ENCODE peak calls at places on chromosomes 12 and 14, in eight cellular contexts. H is fibroblast of mammary gland; P is hepatocyte; V is CD8-positive, alpha-beta T cell; T is GM06990; A is mammary epithelial cell; O is adrenal gland; I is CD8-positive, alpha-beta memory T cell. J is an unnamed sample.

GRCh38 chr14:34237098-34237497 is 224.9 kb downstream of the SPTSSA start:
- DNase-seq in H (no peak), P (no peak), V (no peak), T (no peak), A (peak), O (no peak), I (no peak), J (no peak)

GRCh38 chr14:57939084-57939483 is 73.2 kb upstream of the SLC35F4 start:
- DNase-seq in H (no peak), P (no peak), V (no peak), T (no peak), A (no peak), O (no peak), I (no peak), J (no peak)

GRCh38 chr14:33259764-33260163 is 321.1 kb downstream of the NPAS3 start:
- DNase-seq in H (no peak), P (no peak), V (no peak), T (no peak), A (no peak), O (no peak), I (no peak), J (no peak)

GRCh38 chr12:52215587-52216031 is 17.4 kb upstream of the KRT7 start:
- DNase-seq in H (peak), P (peak), V (no peak), T (no peak), A (peak), O (peak), I (no peak), J (no peak)

GRCh38 chr12:109885616-109886015 is 5.3 kb upstream of the GLTP start:
- DNase-seq in H (no peak), P (no peak), V (no peak), T (no peak), A (peak), O (peak), I (no peak), J (no peak)

GRCh38 chr14:21528381-21529348 is 2.5 kb upstream of the SALL2 start:
- DNase-seq in H (no peak), P (peak), V (no peak), T (no peak), A (no peak), O (no peak), I (no peak), J (no peak)

GRCh38 chr12:93419388-93420034 is 22.2 kb downstream of the UBE2N start:
- DNase-seq in H (peak), P (peak), V (no peak), T (peak), A (peak), O (no peak), I (peak), J (no peak)

GRCh38 chr12:9668141-9669018 is 1.1 kb upstream of the CLEC2D start:
- DNase-seq in H (peak), P (no peak), V (no peak), T (peak), A (no peak), O (no peak), I (no peak), J (no peak)

GRCh38 chr12:120750806-120751205 is 25.2 kb downstream of the ACADS start:
- DNase-seq in H (no peak), P (no peak), V (no peak), T (no peak), A (no peak), O (no peak), I (no peak), J (no peak)

GRCh38 chr12:3073438-3074255 is 3.5 kb upstream of the TSPAN9 start:
- DNase-seq in H (peak), P (peak), V (peak), T (peak), A (peak), O (peak), I (peak), J (no peak)

GRCh38 chr12:24617471-24617870 is 331.4 kb downstream of the BCAT1 start:
- DNase-seq in H (peak), P (no peak), V (no peak), T (no peak), A (no peak), O (no peak), I (no peak), J (no peak)

GRCh38 chr12:19045421-19045820 is 84.1 kb upstream of the PLEKHA5 start:
- DNase-seq in H (no peak), P (no peak), V (no peak), T (no peak), A (no peak), O (no peak), I (no peak), J (no peak)

GRCh38 chr12:16272222-16272621 is 5.3 kb downstream of the SLC15A5 start:
- DNase-seq in H (peak), P (no peak), V (no peak), T (no peak), A (peak), O (no peak), I (no peak), J (no peak)

GRCh38 chr12:109900752-109901580 is 892 bp downstream of the TCHP start:
- DNase-seq in H (peak), P (no peak), V (no peak), T (no peak), A (no peak), O (no peak), I (no peak), J (no peak)

GRCh38 chr14:64060199-64060545 is 207.4 kb downstream of the SYNE2 start:
- DNase-seq in H (no peak), P (no peak), V (no peak), T (no peak), A (peak), O (no peak), I (no peak), J (no peak)

GRCh38 chr12:9405861-9406563 is 197.8 kb upstream of the PZP start:
- DNase-seq in H (no peak), P (no peak), V (no peak), T (no peak), A (no peak), O (no peak), I (no peak), J (no peak)

GRCh38 chr14:64758711-64759554 is 54.7 kb downstream of the PLEKHG3 start:
- DNase-seq in H (peak), P (peak), V (no peak), T (no peak), A (peak), O (no peak), I (no peak), J (no peak)

GRCh38 chr14:78455896-78456435 is 285.8 kb downstream of the NRXN3 start:
- DNase-seq in H (no peak), P (no peak), V (no peak), T (peak), A (no peak), O (no peak), I (no peak), J (no peak)

GRCh38 chr14:79011091-79011919 is 841.1 kb downstream of the NRXN3 start:
- DNase-seq in H (peak), P (peak), V (no peak), T (no peak), A (peak), O (no peak), I (no peak), J (no peak)

GRCh38 chr14:35167496-35167895 is 45.1 kb downstream of the PRORP start:
- DNase-seq in H (no peak), P (no peak), V (no peak), T (no peak), A (no peak), O (no peak), I (no peak), J (no peak)

GRCh38 chr12:86663691-86664090 is 407.5 kb upstream of the MGAT4C start:
- DNase-seq in H (no peak), P (no peak), V (no peak), T (no peak), A (no peak), O (no peak), I (no peak), J (no peak)

DNA sequence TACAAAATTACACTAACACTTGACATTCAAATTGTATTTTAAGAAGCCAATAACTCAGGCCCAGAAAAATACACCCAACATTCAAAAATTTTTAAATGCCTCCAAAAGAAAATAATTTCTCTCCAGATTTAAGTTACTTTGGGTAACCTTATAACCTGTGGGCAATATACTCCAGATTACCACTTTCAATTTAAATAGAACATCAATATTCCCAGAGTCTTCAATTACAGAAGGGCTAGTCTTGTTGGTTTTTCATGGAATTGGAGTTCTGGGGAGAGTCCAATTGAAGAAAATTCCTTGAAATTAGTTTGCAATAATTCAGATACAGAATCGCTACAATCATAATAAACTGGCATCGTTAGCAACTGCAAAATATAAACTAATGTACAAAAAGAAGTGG is 2.0 kb downstream of the PPP4R3A start:
- DNase-seq in H (no peak), P (no peak), V (no peak), T (no peak), A (no peak), O (no peak), I (no peak), J (no peak)
- H3K4me3 ChIP-seq in H (peak), P (peak), V (peak), T (peak), A (peak), O (peak), I (peak), J (peak)

DNA sequence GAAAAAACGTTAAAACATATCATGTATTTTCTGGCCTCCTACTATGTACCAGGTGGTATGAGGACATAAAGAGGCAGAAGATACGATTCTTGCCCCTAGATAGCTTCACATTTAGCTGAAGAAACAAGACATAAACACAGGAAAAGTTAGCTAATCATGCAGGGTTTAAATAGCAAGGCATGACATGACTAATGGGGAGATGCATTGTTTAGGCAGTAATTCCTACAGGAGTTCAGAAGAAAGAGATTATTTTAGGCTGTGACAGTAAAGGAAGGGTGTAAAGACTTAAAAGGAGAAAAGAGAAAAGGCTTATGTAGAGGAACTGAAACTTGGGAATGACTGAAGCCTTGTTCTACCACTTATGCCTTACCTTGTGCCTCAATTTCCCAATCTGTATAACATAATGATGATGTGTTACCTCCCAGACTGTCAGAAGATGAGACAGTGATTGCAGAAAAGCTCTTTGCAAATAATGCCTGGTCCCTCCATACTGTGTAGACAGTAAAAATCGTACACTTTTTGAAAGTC is 44.4 kb downstream of the PRKCH start:
- DNase-seq in H (no peak), P (no peak), V (no peak), T (no peak), A (no peak), O (no peak), I (no peak), J (no peak)
- H3K4me3 ChIP-seq in H (no peak), P (no peak), V (no peak), T (no peak), A (no peak), O (no peak), I (no peak), J (no peak)

GRCh38 chr14:23132970-23133369 is 13.9 kb upstream of the CEBPE start:
- DNase-seq in H (no peak), P (no peak), V (no peak), T (no peak), A (no peak), O (no peak), I (no peak), J (no peak)
- H3K4me3 ChIP-seq in H (no peak), P (no peak), V (no peak), T (no peak), A (no peak), O (no peak), I (no peak), J (no peak)

GRCh38 chr14:85535316-85535715 is 5.4 kb downstream of the FLRT2 start:
- DNase-seq in H (no peak), P (no peak), V (no peak), T (no peak), A (no peak), O (no peak), I (no peak), J (no peak)
- H3K4me3 ChIP-seq in H (peak), P (peak), V (no peak), T (no peak), A (peak), O (no peak), I (no peak), J (peak)

GRCh38 chr14:69259176-69259530 is 805 bp upstream of the GALNT16 start:
- DNase-seq in H (no peak), P (no peak), V (no peak), T (no peak), A (no peak), O (no peak), I (no peak), J (no peak)
- H3K4me3 ChIP-seq in H (no peak), P (peak), V (no peak), T (no peak), A (no peak), O (peak), I (no peak), J (peak)

GRCh38 chr12:26646571-26646970 is 186.4 kb downstream of the ITPR2 start:
- DNase-seq in H (no peak), P (no peak), V (no peak), T (no peak), A (no peak), O (no peak), I (no peak), J (no peak)

GRCh38 chr12:26648066-26648465 is 184.9 kb downstream of the ITPR2 start:
- DNase-seq in H (no peak), P (no peak), V (no peak), T (no peak), A (no peak), O (no peak), I (no peak), J (no peak)

GRCh38 chr12:26647091-26647490 is 185.9 kb downstream of the ITPR2 start:
- DNase-seq in H (peak), P (no peak), V (no peak), T (no peak), A (no peak), O (no peak), I (no peak), J (no peak)

GRCh38 chr12:26648999-26649398 is 184.0 kb downstream of the ITPR2 start:
- DNase-seq in H (no peak), P (no peak), V (no peak), T (no peak), A (peak), O (no peak), I (no peak), J (no peak)

GRCh38 chr12:26648584-26648983 is 184.4 kb downstream of the ITPR2 start:
- DNase-seq in H (peak), P (no peak), V (no peak), T (no peak), A (peak), O (no peak), I (no peak), J (no peak)
- H3K4me3 ChIP-seq in H (no peak), P (no peak), V (no peak), T (no peak), A (no peak), O (no peak), I (no peak), J (no peak)

DNA sequence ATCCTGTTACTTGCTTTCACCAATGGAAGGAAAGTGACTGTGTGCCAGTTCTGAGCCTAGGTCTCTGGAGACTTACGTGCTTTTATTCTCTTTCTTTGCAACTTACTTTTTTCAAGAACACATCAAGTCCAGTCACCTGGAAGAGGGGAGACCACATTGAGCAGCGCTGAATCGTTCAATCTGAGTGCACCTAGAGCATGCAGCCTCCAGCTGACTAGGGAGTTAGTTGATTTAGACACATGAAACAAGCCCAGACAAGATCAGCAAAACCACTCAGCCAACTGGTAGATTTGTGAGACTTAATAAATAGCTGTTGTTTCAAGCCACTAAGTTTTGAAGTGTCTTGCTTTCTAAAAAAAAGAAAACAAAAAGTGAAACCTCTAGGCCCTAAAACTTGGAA is 1014.8 kb upstream of the FBXO33 start:
- DNase-seq in H (no peak), P (no peak), V (no peak), T (no peak), A (peak), O (no peak), I (no peak), J (no peak)
- H3K4me3 ChIP-seq in H (no peak), P (no peak), V (no peak), T (no peak), A (no peak), O (no peak), I (no peak), J (no peak)

DNA sequence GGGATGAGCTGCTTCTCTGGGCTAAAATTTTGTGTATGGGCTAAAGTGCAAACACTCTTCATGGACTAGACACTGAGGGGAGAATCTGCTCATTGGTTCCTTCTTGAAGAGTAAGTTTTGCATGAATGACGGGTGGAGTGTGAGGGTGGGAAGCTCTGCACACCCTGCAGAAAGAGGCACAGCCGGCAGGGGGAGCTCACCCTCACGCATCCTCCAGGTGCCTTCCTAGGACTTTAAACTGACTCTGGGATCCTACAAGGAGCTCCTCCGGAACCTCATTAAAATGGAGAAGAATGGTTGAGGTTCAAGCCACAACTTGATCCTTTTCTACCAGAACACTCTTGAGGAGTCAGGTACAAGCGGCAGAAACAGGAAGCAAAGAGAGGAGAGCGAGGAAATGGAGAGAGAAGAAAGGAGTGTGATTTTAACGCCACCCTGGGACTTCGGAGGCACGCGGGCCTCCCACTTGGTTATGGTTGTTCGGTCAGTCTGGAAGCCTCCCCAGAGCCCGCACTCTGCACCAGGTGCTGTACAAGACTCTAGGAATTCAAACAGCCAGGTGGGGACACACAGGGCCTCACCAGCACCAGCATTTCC is 87.5 kb downstream of the SETD3 start:
- DNase-seq in H (peak), P (peak), V (no peak), T (no peak), A (peak), O (peak), I (peak), J (no peak)
- H3K4me3 ChIP-seq in H (no peak), P (no peak), V (no peak), T (no peak), A (no peak), O (no peak), I (no peak), J (no peak)

J was measured in ascending aorta.